ENCODE peak calls at places on chromosome 11, in ten cellular contexts. One of them, this sample, is unnamed.

GRCh38 chr11:75339685-75340409 is 11.6 kb downstream of the ARRB1 start:
- DNase-seq in Peyer's patch: peak; percentile 51
- DNase-seq in prostate gland: no peak
- DNase-seq in stomach: no peak
- DNase-seq in uterus: no peak
- DNase-seq in HCT116: no peak
- DNase-seq in sigmoid colon: no peak
- DNase-seq in lower leg skin: no peak
- DNase-seq in adrenal gland: peak; percentile 69
- DNase-seq in suprapubic skin: no peak
- DNase-seq in this sample: no peak

GRCh38 chr11:59754859-59755700 is at the start of gene STX3:
- DNase-seq in Peyer's patch: peak; percentile 89
- DNase-seq in prostate gland: peak; percentile 73
- DNase-seq in stomach: peak; percentile 87
- DNase-seq in uterus: peak; percentile 69
- DNase-seq in HCT116: peak; percentile 64
- DNase-seq in sigmoid colon: peak; percentile 75
- DNase-seq in lower leg skin: peak; percentile 43
- DNase-seq in adrenal gland: peak; percentile 81
- DNase-seq in suprapubic skin: peak; percentile 81
- DNase-seq in this sample: peak; percentile 68

GRCh38 chr11:130523609-130524008 is 75.2 kb downstream of the ADAMTS15 start:
- DNase-seq in Peyer's patch: no peak
- DNase-seq in prostate gland: no peak
- DNase-seq in stomach: no peak
- DNase-seq in uterus: no peak
- DNase-seq in HCT116: no peak
- DNase-seq in sigmoid colon: peak; percentile 77
- DNase-seq in lower leg skin: peak; percentile 71
- DNase-seq in adrenal gland: no peak
- DNase-seq in suprapubic skin: no peak
- DNase-seq in this sample: no peak

GRCh38 chr11:11579012-11579755 is 42.6 kb downstream of the GALNT18 start:
- DNase-seq in Peyer's patch: no peak
- DNase-seq in prostate gland: no peak
- DNase-seq in stomach: no peak
- DNase-seq in uterus: no peak
- DNase-seq in HCT116: no peak
- DNase-seq in sigmoid colon: no peak
- DNase-seq in lower leg skin: no peak
- DNase-seq in adrenal gland: peak; percentile 60
- DNase-seq in suprapubic skin: no peak
- DNase-seq in this sample: no peak

GRCh38 chr11:82802710-82803109 is 69.0 kb upstream of the FAM181B start:
- DNase-seq in Peyer's patch: no peak
- DNase-seq in prostate gland: no peak
- DNase-seq in stomach: no peak
- DNase-seq in uterus: no peak
- DNase-seq in HCT116: no peak
- DNase-seq in sigmoid colon: no peak
- DNase-seq in lower leg skin: no peak
- DNase-seq in adrenal gland: no peak
- DNase-seq in suprapubic skin: no peak
- DNase-seq in this sample: no peak

GRCh38 chr11:111775024-111775710 is 9.0 kb upstream of the PPP2R1B start:
- DNase-seq in Peyer's patch: no peak
- DNase-seq in prostate gland: no peak
- DNase-seq in stomach: peak; percentile 49
- DNase-seq in uterus: no peak
- DNase-seq in HCT116: no peak
- DNase-seq in sigmoid colon: no peak
- DNase-seq in lower leg skin: no peak
- DNase-seq in adrenal gland: no peak
- DNase-seq in suprapubic skin: no peak
- DNase-seq in this sample: no peak

GRCh38 chr11:91041626-91042025 is 818.8 kb upstream of the CHORDC1 start:
- DNase-seq in Peyer's patch: no peak
- DNase-seq in prostate gland: no peak
- DNase-seq in stomach: no peak
- DNase-seq in uterus: no peak
- DNase-seq in HCT116: no peak
- DNase-seq in sigmoid colon: no peak
- DNase-seq in lower leg skin: no peak
- DNase-seq in adrenal gland: no peak
- DNase-seq in suprapubic skin: no peak
- DNase-seq in this sample: no peak

GRCh38 chr11:34051349-34052035 is at the start of gene CAPRIN1:
- DNase-seq in Peyer's patch: peak; percentile 91
- DNase-seq in prostate gland: peak; percentile 80
- DNase-seq in stomach: peak; percentile 87
- DNase-seq in uterus: peak; percentile 85
- DNase-seq in HCT116: peak; percentile 84
- DNase-seq in sigmoid colon: peak; percentile 92
- DNase-seq in lower leg skin: peak; percentile 78
- DNase-seq in adrenal gland: peak; percentile 88
- DNase-seq in suprapubic skin: peak; percentile 91
- DNase-seq in this sample: peak; percentile 86

DNA sequence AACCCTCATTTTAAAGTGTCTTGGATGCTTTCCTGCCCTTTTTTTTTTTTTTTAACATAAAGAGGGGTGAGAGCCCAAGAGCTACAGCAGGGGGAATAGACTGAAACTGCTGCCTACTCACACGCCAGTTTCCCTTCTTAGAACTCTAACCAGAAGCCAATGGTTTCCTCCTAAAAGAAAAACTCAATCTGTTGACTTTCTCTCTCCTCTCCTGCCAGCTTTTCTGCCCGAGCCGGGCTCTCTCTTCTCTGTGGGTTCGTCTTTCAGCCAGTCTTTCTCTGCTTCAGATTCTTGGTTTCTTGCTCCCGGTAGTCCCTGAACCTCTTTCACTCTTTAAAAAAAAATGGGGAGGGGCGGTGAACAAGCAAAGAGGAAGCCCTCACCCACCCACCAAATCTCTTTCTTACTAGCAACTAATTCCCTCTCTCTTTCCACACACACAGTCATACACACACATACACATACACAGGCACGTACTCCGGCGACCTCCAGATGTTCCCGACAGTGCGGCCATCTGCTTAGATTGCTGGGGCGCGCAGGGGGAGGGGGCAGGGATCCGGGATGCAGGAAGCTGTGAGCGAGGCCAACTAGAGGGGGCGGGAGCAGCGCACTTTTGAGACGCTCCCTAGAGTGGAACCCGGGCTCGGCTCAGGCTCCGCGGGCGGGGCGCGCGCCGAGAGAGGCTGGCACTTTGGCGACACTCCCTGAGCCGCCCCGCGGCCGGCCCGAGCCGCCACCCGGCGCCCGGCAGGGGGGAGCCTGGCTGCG is 446 bp upstream of the TSKU start:
- DNase-seq in Peyer's patch: peak; percentile 90
- DNase-seq in prostate gland: peak; percentile 83
- DNase-seq in stomach: peak; percentile 82
- DNase-seq in uterus: peak; percentile 93
- DNase-seq in HCT116: peak; percentile 79
- DNase-seq in sigmoid colon: peak; percentile 95
- DNase-seq in lower leg skin: peak; percentile 86
- DNase-seq in adrenal gland: peak; percentile 87
- DNase-seq in suprapubic skin: peak; percentile 93
- DNase-seq in this sample: no peak
- TF ChIP-seq POLR2A in Peyer's patch: no peak
- TF ChIP-seq POLR2A in prostate gland: no peak
- TF ChIP-seq POLR2A in stomach: no peak
- TF ChIP-seq POLR2A in uterus: no peak
- TF ChIP-seq POLR2A in HCT116: peak; percentile 60
- TF ChIP-seq POLR2A in sigmoid colon: no peak
- TF ChIP-seq POLR2A in lower leg skin: no peak
- TF ChIP-seq POLR2A in adrenal gland: no peak
- TF ChIP-seq POLR2A in suprapubic skin: no peak
- TF ChIP-seq POLR2A in this sample: no peak

DNA sequence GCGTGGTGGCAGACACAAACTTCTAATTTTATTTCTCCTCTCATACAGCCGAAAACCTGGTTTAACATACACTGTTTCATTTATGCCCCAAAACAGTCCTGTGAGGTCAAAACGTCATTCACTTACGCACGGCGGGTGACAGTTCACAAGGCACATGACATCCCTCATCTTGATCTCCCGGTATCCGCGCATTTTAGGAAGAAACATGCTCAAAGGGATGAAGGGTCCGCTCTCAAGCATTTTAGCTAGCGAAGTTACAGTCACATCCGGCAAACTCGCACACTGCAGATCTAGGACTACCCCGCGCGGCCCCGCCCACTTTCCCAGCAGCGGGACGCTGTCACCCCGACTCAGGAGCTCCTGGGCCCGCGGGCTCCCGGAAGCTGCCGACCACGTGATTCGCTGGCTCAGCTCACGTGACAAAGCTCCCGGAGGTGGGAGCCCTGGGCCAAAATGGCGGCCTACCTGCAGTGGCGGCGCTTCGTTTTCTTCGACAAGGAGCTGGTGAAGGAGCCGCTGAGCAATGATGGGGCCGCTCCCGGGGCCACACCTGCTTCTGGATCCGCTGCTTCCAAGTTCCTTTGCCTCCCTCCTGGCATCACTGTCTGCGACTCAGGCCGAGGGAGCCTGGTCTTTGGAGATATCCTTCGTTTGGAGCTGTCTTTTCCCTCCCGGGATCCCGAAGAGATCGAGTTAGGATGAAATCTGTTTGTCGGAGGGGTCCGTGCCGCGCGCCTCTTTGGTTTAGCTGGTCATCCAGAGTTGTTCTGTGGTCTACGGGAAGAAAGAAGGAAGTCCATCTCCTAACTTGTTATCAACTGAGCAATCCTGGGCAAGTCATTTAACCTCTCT is at the start of gene VPS11:
- DNase-seq in Peyer's patch: peak; percentile 98
- DNase-seq in prostate gland: peak; percentile 98
- DNase-seq in stomach: peak; percentile 99
- DNase-seq in uterus: peak; percentile 96
- DNase-seq in HCT116: peak; percentile 86
- DNase-seq in sigmoid colon: peak; percentile 99
- DNase-seq in lower leg skin: peak; percentile 98
- DNase-seq in adrenal gland: peak; percentile 99
- DNase-seq in suprapubic skin: peak; percentile 99
- DNase-seq in this sample: peak; percentile 99
- TF ChIP-seq POLR2A in Peyer's patch: peak; percentile 71
- TF ChIP-seq POLR2A in prostate gland: peak; percentile 65
- TF ChIP-seq POLR2A in stomach: no peak
- TF ChIP-seq POLR2A in uterus: peak; percentile 52
- TF ChIP-seq POLR2A in HCT116: peak; percentile 35
- TF ChIP-seq POLR2A in sigmoid colon: no peak
- TF ChIP-seq POLR2A in lower leg skin: no peak
- TF ChIP-seq POLR2A in adrenal gland: peak; percentile 40
- TF ChIP-seq POLR2A in suprapubic skin: no peak
- TF ChIP-seq POLR2A in this sample: peak; percentile 84

GRCh38 chr11:63813035-63813562 is at the start of gene SPINDOC:
- DNase-seq in Peyer's patch: peak; percentile 83
- DNase-seq in prostate gland: peak; percentile 74
- DNase-seq in stomach: peak; percentile 80
- DNase-seq in uterus: peak; percentile 79
- DNase-seq in HCT116: no peak
- DNase-seq in sigmoid colon: peak; percentile 90
- DNase-seq in lower leg skin: peak; percentile 35
- DNase-seq in adrenal gland: peak; percentile 82
- DNase-seq in suprapubic skin: peak; percentile 74
- DNase-seq in this sample: peak; percentile 95
- TF ChIP-seq POLR2A in Peyer's patch: peak; percentile 11
- TF ChIP-seq POLR2A in prostate gland: peak; percentile 53
- TF ChIP-seq POLR2A in stomach: no peak
- TF ChIP-seq POLR2A in uterus: peak; percentile 58
- TF ChIP-seq POLR2A in HCT116: peak; percentile 61
- TF ChIP-seq POLR2A in sigmoid colon: no peak
- TF ChIP-seq POLR2A in lower leg skin: no peak
- TF ChIP-seq POLR2A in adrenal gland: peak; percentile 39
- TF ChIP-seq POLR2A in suprapubic skin: no peak
- TF ChIP-seq POLR2A in this sample: peak; percentile 57

GRCh38 chr11:16613401-16614381 is 124.8 kb upstream of the C11orf58 start:
- DNase-seq in Peyer's patch: peak; percentile 84
- DNase-seq in prostate gland: peak; percentile 81
- DNase-seq in stomach: peak; percentile 87
- DNase-seq in uterus: peak; percentile 78
- DNase-seq in HCT116: peak; percentile 61
- DNase-seq in sigmoid colon: peak; percentile 89
- DNase-seq in lower leg skin: peak; percentile 79
- DNase-seq in adrenal gland: peak; percentile 94
- DNase-seq in suprapubic skin: peak; percentile 88
- DNase-seq in this sample: peak; percentile 77
- TF ChIP-seq POLR2A in Peyer's patch: no peak
- TF ChIP-seq POLR2A in prostate gland: no peak
- TF ChIP-seq POLR2A in stomach: no peak
- TF ChIP-seq POLR2A in uterus: no peak
- TF ChIP-seq POLR2A in HCT116: no peak
- TF ChIP-seq POLR2A in sigmoid colon: no peak
- TF ChIP-seq POLR2A in lower leg skin: no peak
- TF ChIP-seq POLR2A in adrenal gland: no peak
- TF ChIP-seq POLR2A in suprapubic skin: no peak
- TF ChIP-seq POLR2A in this sample: no peak

GRCh38 chr11:65426839-65427690 is 4.5 kb downstream of the NEAT1 start:
- DNase-seq in Peyer's patch: peak; percentile 66
- DNase-seq in prostate gland: peak; percentile 76
- DNase-seq in stomach: peak; percentile 75
- DNase-seq in uterus: no peak
- DNase-seq in HCT116: peak; percentile 61
- DNase-seq in sigmoid colon: peak; percentile 81
- DNase-seq in lower leg skin: no peak
- DNase-seq in adrenal gland: peak; percentile 81
- DNase-seq in suprapubic skin: peak; percentile 71
- DNase-seq in this sample: no peak

GRCh38 chr11:65424200-65425104 is 1.9 kb downstream of the NEAT1 start:
- DNase-seq in Peyer's patch: peak; percentile 67
- DNase-seq in prostate gland: no peak
- DNase-seq in stomach: peak; percentile 55
- DNase-seq in uterus: peak; percentile 51
- DNase-seq in HCT116: no peak
- DNase-seq in sigmoid colon: peak; percentile 77
- DNase-seq in lower leg skin: no peak
- DNase-seq in adrenal gland: peak; percentile 77
- DNase-seq in suprapubic skin: peak; percentile 84
- DNase-seq in this sample: no peak

GRCh38 chr11:65425971-65426838 is 3.6 kb downstream of the NEAT1 start:
- DNase-seq in Peyer's patch: peak; percentile 7
- DNase-seq in prostate gland: no peak
- DNase-seq in stomach: peak; percentile 40
- DNase-seq in uterus: no peak
- DNase-seq in HCT116: peak; percentile 42
- DNase-seq in sigmoid colon: peak; percentile 52
- DNase-seq in lower leg skin: no peak
- DNase-seq in adrenal gland: peak; percentile 54
- DNase-seq in suprapubic skin: peak; percentile 36
- DNase-seq in this sample: no peak

GRCh38 chr11:65423516-65424199 is 1.1 kb downstream of the NEAT1 start:
- DNase-seq in Peyer's patch: peak; percentile 66
- DNase-seq in prostate gland: no peak
- DNase-seq in stomach: peak; percentile 40
- DNase-seq in uterus: no peak
- DNase-seq in HCT116: no peak
- DNase-seq in sigmoid colon: peak; percentile 72
- DNase-seq in lower leg skin: no peak
- DNase-seq in adrenal gland: peak; percentile 67
- DNase-seq in suprapubic skin: peak; percentile 74
- DNase-seq in this sample: no peak

GRCh38 chr11:65425105-65425970 is 2.7 kb downstream of the NEAT1 start:
- DNase-seq in Peyer's patch: peak; percentile 53
- DNase-seq in prostate gland: no peak
- DNase-seq in stomach: peak; percentile 60
- DNase-seq in uterus: peak; percentile 21
- DNase-seq in HCT116: peak; percentile 42
- DNase-seq in sigmoid colon: peak; percentile 76
- DNase-seq in lower leg skin: no peak
- DNase-seq in adrenal gland: peak; percentile 84
- DNase-seq in suprapubic skin: peak; percentile 74
- DNase-seq in this sample: no peak
- TF ChIP-seq POLR2A in Peyer's patch: no peak
- TF ChIP-seq POLR2A in prostate gland: peak; percentile 14
- TF ChIP-seq POLR2A in stomach: peak; percentile 83
- TF ChIP-seq POLR2A in uterus: peak; percentile 38
- TF ChIP-seq POLR2A in HCT116: no peak
- TF ChIP-seq POLR2A in sigmoid colon: peak; percentile 19
- TF ChIP-seq POLR2A in lower leg skin: no peak
- TF ChIP-seq POLR2A in adrenal gland: peak; percentile 54
- TF ChIP-seq POLR2A in suprapubic skin: peak; percentile 57
- TF ChIP-seq POLR2A in this sample: peak; percentile 96